ENCODE peak calls at places on chromosomes 7 and 10, in ten cellular contexts. L is stomach, C is HCT116, B is astrocyte of the spinal cord, F is HFF-Myc, Z is foreskin fibroblast, Y is upper lobe of right lung, K is fibroblast of villous mesenchyme, X is uterus, I is lower lobe of right lung. R is an unnamed sample.

GRCh38 chr10:67779455-67780205 is 58.4 kb downstream of the DNAJC12 start:
- DNase-seq in F (peak; percentile 65), Y (no peak), K (peak; percentile 83), Z (peak; percentile 47), B (peak; percentile 82), I (no peak), L (peak; percentile 65), C (peak; percentile 75), X (peak; percentile 73), R (peak; percentile 91)

GRCh38 chr7:153188630-153189029 is 429.1 kb downstream of the ACTR3B start:
- DNase-seq in L (no peak), Z (no peak), C (no peak), K (no peak), X (no peak), F (no peak), B (no peak), I (no peak), Y (no peak), R (no peak)

GRCh38 chr7:53940483-53940882 is 601.7 kb upstream of the VSTM2A start:
- DNase-seq in Y (no peak), B (no peak), X (no peak), F (no peak), L (no peak), Z (no peak), K (no peak), C (no peak), I (no peak), R (no peak)

GRCh38 chr7:8003077-8003476 is 34.5 kb downstream of the GLCCI1 start:
- DNase-seq in Y (no peak), Z (no peak), C (no peak), K (no peak), L (no peak), F (no peak), X (no peak), B (no peak), I (no peak), R (no peak)

GRCh38 chr7:20350996-20351692 is 20.4 kb downstream of the ITGB8 start:
- DNase-seq in Y (no peak), I (no peak), K (no peak), F (no peak), X (no peak), Z (no peak), C (no peak), B (peak; percentile 18), L (no peak), R (no peak)

GRCh38 chr7:130907439-130907838 is 173.4 kb upstream of the KLF14 start:
- DNase-seq in K (no peak), F (no peak), B (no peak), X (no peak), L (no peak), I (no peak), C (no peak), Y (no peak), Z (no peak), R (no peak)

GRCh38 chr10:101968910-101969321 is 87.1 kb downstream of the ARMH3 start:
- DNase-seq in Y (no peak), F (no peak), X (no peak), I (no peak), Z (no peak), C (no peak), L (no peak), B (no peak), K (no peak), R (no peak)

GRCh38 chr10:89414879-89415821 is 782 bp downstream of the IFIT5 start:
- DNase-seq in K (peak; percentile 53), Z (peak; percentile 41), B (peak; percentile 43), F (no peak), Y (peak; percentile 82), C (no peak), I (peak; percentile 68), X (peak; percentile 38), L (peak; percentile 45), R (peak; percentile 58)

GRCh38 chr10:115219203-115219602 is 126.0 kb downstream of the ATRNL1 start:
- DNase-seq in I (no peak), Y (no peak), C (no peak), K (no peak), B (no peak), X (no peak), Z (no peak), F (no peak), L (no peak), R (no peak)

GRCh38 chr10:34203966-34204630 is 611.0 kb downstream of the PARD3 start:
- DNase-seq in X (no peak), K (no peak), F (no peak), B (no peak), I (no peak), Z (no peak), C (no peak), L (no peak), Y (no peak), R (no peak)

GRCh38 chr10:35040761-35041501 is 49.2 kb downstream of the CUL2 start:
- DNase-seq in X (no peak), C (peak; percentile 75), Z (peak; percentile 27), B (peak; percentile 76), K (peak; percentile 36), I (no peak), L (no peak), Y (no peak), F (no peak), R (peak; percentile 77)

GRCh38 chr7:77428777-77429231 is 12.7 kb upstream of the GSAP start:
- DNase-seq in Y (peak; percentile 86), X (no peak), K (peak; percentile 44), B (no peak), Z (no peak), F (no peak), L (no peak), C (no peak), I (peak; percentile 80), R (no peak)

GRCh38 chr10:107011113-107011512 is 153.4 kb downstream of the SORCS1 start:
- DNase-seq in C (no peak), Y (no peak), F (no peak), Z (no peak), K (no peak), B (no peak), L (no peak), X (no peak), I (no peak), R (no peak)

GRCh38 chr7:92623544-92623943 is 33.4 kb upstream of the FAM133B start:
- DNase-seq in K (no peak), X (no peak), B (no peak), I (no peak), C (no peak), L (no peak), Y (no peak), F (no peak), Z (no peak), R (no peak)

GRCh38 chr7:92624298-92624996 is 34.3 kb upstream of the FAM133B start:
- DNase-seq in K (no peak), F (no peak), Y (no peak), X (no peak), I (no peak), Z (no peak), B (no peak), C (no peak), L (no peak), R (no peak)

GRCh38 chr7:92626281-92626846 is 36.2 kb upstream of the FAM133B start:
- DNase-seq in L (no peak), Y (no peak), B (no peak), K (no peak), Z (no peak), C (no peak), I (no peak), X (no peak), F (no peak), R (no peak)

GRCh38 chr7:92627956-92628355 is 37.8 kb upstream of the FAM133B start:
- DNase-seq in C (no peak), Z (no peak), Y (no peak), B (no peak), I (no peak), K (no peak), F (no peak), L (no peak), X (no peak), R (no peak)

DNA sequence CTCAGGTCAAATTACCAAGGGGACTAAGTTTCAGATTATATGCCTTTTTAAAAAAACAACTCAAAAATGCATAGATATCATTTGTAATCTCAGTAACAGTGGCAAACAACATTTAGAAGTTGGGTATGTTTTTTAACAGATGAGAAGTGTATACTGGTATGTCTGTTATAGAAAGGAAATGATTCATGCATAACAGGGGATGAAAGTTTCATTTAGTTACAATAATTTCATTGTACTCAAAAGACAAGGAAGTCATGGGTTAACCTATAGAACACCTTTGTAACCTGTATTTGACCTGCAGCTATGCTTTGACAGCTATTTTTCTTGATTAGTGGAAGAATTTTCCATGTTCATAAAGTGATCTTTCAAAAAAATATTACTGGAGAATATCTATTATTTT is 35.4 kb upstream of the FAM133B start:
- DNase-seq in Z (no peak), B (no peak), K (no peak), Y (no peak), X (no peak), F (no peak), C (no peak), I (no peak), L (no peak), R (no peak)
- H3K4me3 ChIP-seq in Z (no peak overlapping the region), B (no peak overlapping the region), K (no peak overlapping the region), Y (no peak overlapping the region), X (no peak overlapping the region), F (no peak overlapping the region), C (no peak overlapping the region), I (no peak overlapping the region), L (no peak overlapping the region), R (no peak overlapping the region)

DNA sequence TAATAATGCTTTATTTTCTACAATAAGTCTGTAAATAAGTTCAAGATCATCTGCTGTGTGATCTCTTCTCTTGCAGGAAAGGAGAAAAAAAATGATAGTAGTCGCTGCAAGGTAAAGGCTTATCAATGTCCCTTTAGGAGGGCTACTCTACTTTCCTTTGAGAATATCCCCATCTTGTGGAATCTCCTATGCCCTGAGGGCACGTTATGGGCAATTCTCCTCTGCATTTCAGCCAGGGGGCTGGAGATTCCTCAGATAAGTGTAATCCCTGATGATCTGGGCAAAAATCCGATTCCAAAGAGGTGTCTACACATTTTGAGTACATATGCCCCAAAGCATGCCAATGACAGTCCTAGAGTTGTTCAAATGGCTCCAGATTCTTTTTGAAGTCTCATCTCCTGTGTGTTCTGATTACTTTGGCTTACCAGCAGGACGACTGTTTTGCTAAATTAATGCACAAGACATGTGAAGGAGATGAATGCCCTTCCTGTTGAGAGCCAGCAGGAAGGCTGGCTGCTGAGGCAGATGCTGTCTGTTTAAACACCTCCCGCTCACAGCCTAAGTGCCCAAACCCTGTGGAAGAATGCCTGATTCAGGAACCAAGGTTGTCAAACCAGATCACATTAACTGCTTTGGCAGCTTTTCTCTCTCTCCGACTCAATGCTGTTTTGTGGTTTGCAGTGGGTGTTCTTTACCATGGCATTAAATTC is 171.2 kb upstream of the COL1A2 start:
- DNase-seq in K (peak; percentile 73), L (no peak), Z (peak; percentile 50), C (peak; percentile 41), X (no peak), B (peak; percentile 72), I (no peak), F (peak; percentile 45), Y (no peak), R (peak; percentile 65)
- TF ChIP-seq CTCF in K (peak; percentile 75), L (no peak), Z (peak; percentile 48), C (peak; percentile 52), X (no peak), B (peak; percentile 71), I (peak; percentile 39), F (peak; percentile 59), Y (peak; percentile 26), R (peak; percentile 65)

GRCh38 chr10:131311661-131312260 is at the start of gene TCERG1L:
- DNase-seq in K (no peak), Z (no peak), B (no peak), C (no peak), Y (no peak), F (no peak), I (peak; percentile 43), L (no peak), X (no peak), R (no peak)
- H3K4me3 ChIP-seq in K (no peak within 1 kb of the TSS), Z (no peak within 1 kb of the TSS), B (no peak within 1 kb of the TSS), C (no peak within 1 kb of the TSS), Y (no peak within 1 kb of the TSS), F (no peak within 1 kb of the TSS), I (peak within 1 kb of the TSS; percentile 31), L (peak within 1 kb of the TSS; percentile 45), X (peak within 1 kb of the TSS; percentile 29), R (no peak within 1 kb of the TSS)

GRCh38 chr7:6026011-6026819 is 5.0 kb upstream of the ANKRD61 start:
- DNase-seq in C (no peak), X (peak; percentile 43), B (peak; percentile 29), Y (peak; percentile 86), K (peak; percentile 26), Z (peak; percentile 30), F (peak; percentile 31), I (peak; percentile 85), L (peak; percentile 67), R (peak; percentile 36)
- TF ChIP-seq CTCF in C (peak; percentile 63), X (no peak), B (peak; percentile 24), Y (peak; percentile 38), K (peak; percentile 32), Z (peak; percentile 15), F (peak; percentile 47), I (peak; percentile 38), L (no peak), R (peak; percentile 45)

R was measured in cardiac fibroblast.